ENCODE peak calls at places on chromosomes 12 and 14, in eight cellular contexts. One of them, this sample, is unnamed.

GRCh38 chr12:89856431-89856830 is 147.8 kb upstream of the ATP2B1 start:
- DNase-seq in HFF-Myc: peak
- DNase-seq in DND-41: no peak
- DNase-seq in GM12865: peak
- DNase-seq in right lobe of liver: no peak
- DNase-seq in keratinocyte: no peak
- DNase-seq in choroid plexus epithelial cell: peak
- DNase-seq in PC-9: no peak
- DNase-seq in this sample: no peak

GRCh38 chr12:66823857-66824570 is 145.1 kb upstream of the GRIP1 start:
- DNase-seq in HFF-Myc: no peak
- DNase-seq in DND-41: no peak
- DNase-seq in GM12865: no peak
- DNase-seq in right lobe of liver: no peak
- DNase-seq in keratinocyte: peak
- DNase-seq in choroid plexus epithelial cell: peak
- DNase-seq in PC-9: peak
- DNase-seq in this sample: peak

GRCh38 chr12:106290666-106291065 is 11.9 kb upstream of the TCP11L2 start:
- DNase-seq in HFF-Myc: no peak
- DNase-seq in DND-41: no peak
- DNase-seq in GM12865: no peak
- DNase-seq in right lobe of liver: no peak
- DNase-seq in keratinocyte: no peak
- DNase-seq in choroid plexus epithelial cell: no peak
- DNase-seq in PC-9: no peak
- DNase-seq in this sample: no peak

GRCh38 chr12:65279387-65280112 is 1.1 kb downstream of the MSRB3 start:
- DNase-seq in HFF-Myc: no peak
- DNase-seq in DND-41: no peak
- DNase-seq in GM12865: no peak
- DNase-seq in right lobe of liver: no peak
- DNase-seq in keratinocyte: no peak
- DNase-seq in choroid plexus epithelial cell: peak
- DNase-seq in PC-9: no peak
- DNase-seq in this sample: no peak

GRCh38 chr12:48813464-48814312 is 4.6 kb upstream of the CACNB3 start:
- DNase-seq in HFF-Myc: no peak
- DNase-seq in DND-41: no peak
- DNase-seq in GM12865: no peak
- DNase-seq in right lobe of liver: no peak
- DNase-seq in keratinocyte: no peak
- DNase-seq in choroid plexus epithelial cell: peak
- DNase-seq in PC-9: no peak
- DNase-seq in this sample: no peak

GRCh38 chr12:131716282-131716681 is 5.4 kb downstream of the SFSWAP start:
- DNase-seq in HFF-Myc: no peak
- DNase-seq in DND-41: no peak
- DNase-seq in GM12865: no peak
- DNase-seq in right lobe of liver: no peak
- DNase-seq in keratinocyte: no peak
- DNase-seq in choroid plexus epithelial cell: no peak
- DNase-seq in PC-9: no peak
- DNase-seq in this sample: no peak

GRCh38 chr12:89319111-89319510 is 33.2 kb downstream of the DUSP6 start:
- DNase-seq in HFF-Myc: no peak
- DNase-seq in DND-41: no peak
- DNase-seq in GM12865: no peak
- DNase-seq in right lobe of liver: no peak
- DNase-seq in keratinocyte: no peak
- DNase-seq in choroid plexus epithelial cell: peak
- DNase-seq in PC-9: no peak
- DNase-seq in this sample: no peak

GRCh38 chr14:45940318-45940717 is 687.3 kb upstream of the MIS18BP1 start:
- DNase-seq in HFF-Myc: no peak
- DNase-seq in DND-41: no peak
- DNase-seq in GM12865: no peak
- DNase-seq in right lobe of liver: no peak
- DNase-seq in keratinocyte: no peak
- DNase-seq in choroid plexus epithelial cell: no peak
- DNase-seq in PC-9: no peak
- DNase-seq in this sample: no peak

GRCh38 chr12:113392988-113393579 is 10.6 kb downstream of the SDS start:
- DNase-seq in HFF-Myc: no peak
- DNase-seq in DND-41: no peak
- DNase-seq in GM12865: peak
- DNase-seq in right lobe of liver: peak
- DNase-seq in keratinocyte: no peak
- DNase-seq in choroid plexus epithelial cell: peak
- DNase-seq in PC-9: no peak
- DNase-seq in this sample: no peak

GRCh38 chr12:46884362-46884761 is 58.6 kb upstream of the SLC38A4 start:
- DNase-seq in HFF-Myc: no peak
- DNase-seq in DND-41: no peak
- DNase-seq in GM12865: no peak
- DNase-seq in right lobe of liver: no peak
- DNase-seq in keratinocyte: no peak
- DNase-seq in choroid plexus epithelial cell: no peak
- DNase-seq in PC-9: no peak
- DNase-seq in this sample: no peak

GRCh38 chr12:76927170-76927784 is 48.5 kb upstream of the CSRP2 start:
- DNase-seq in HFF-Myc: no peak
- DNase-seq in DND-41: peak
- DNase-seq in GM12865: peak
- DNase-seq in right lobe of liver: no peak
- DNase-seq in keratinocyte: no peak
- DNase-seq in choroid plexus epithelial cell: peak
- DNase-seq in PC-9: no peak
- DNase-seq in this sample: no peak

GRCh38 chr12:64824500-64825142 is at the start of gene TBC1D30:
- DNase-seq in HFF-Myc: no peak
- DNase-seq in DND-41: no peak
- DNase-seq in GM12865: peak
- DNase-seq in right lobe of liver: no peak
- DNase-seq in keratinocyte: no peak
- DNase-seq in choroid plexus epithelial cell: peak
- DNase-seq in PC-9: no peak
- DNase-seq in this sample: no peak

GRCh38 chr12:9378430-9378835 is 170.2 kb upstream of the PZP start:
- DNase-seq in HFF-Myc: no peak
- DNase-seq in DND-41: no peak
- DNase-seq in GM12865: no peak
- DNase-seq in right lobe of liver: no peak
- DNase-seq in keratinocyte: no peak
- DNase-seq in choroid plexus epithelial cell: peak
- DNase-seq in PC-9: no peak
- DNase-seq in this sample: no peak

GRCh38 chr12:128914908-128915563 is 61.8 kb downstream of the GLT1D1 start:
- DNase-seq in HFF-Myc: no peak
- DNase-seq in DND-41: peak
- DNase-seq in GM12865: peak
- DNase-seq in right lobe of liver: no peak
- DNase-seq in keratinocyte: no peak
- DNase-seq in choroid plexus epithelial cell: no peak
- DNase-seq in PC-9: no peak
- DNase-seq in this sample: no peak

GRCh38 chr12:57095440-57095839 is 6.5 kb downstream of the NAB2 start:
- DNase-seq in HFF-Myc: no peak
- DNase-seq in DND-41: no peak
- DNase-seq in GM12865: no peak
- DNase-seq in right lobe of liver: no peak
- DNase-seq in keratinocyte: no peak
- DNase-seq in choroid plexus epithelial cell: no peak
- DNase-seq in PC-9: no peak
- DNase-seq in this sample: no peak

GRCh38 chr14:72792051-72792788 is 101.7 kb downstream of the DPF3 start:
- DNase-seq in HFF-Myc: no peak
- DNase-seq in DND-41: no peak
- DNase-seq in GM12865: no peak
- DNase-seq in right lobe of liver: no peak
- DNase-seq in keratinocyte: no peak
- DNase-seq in choroid plexus epithelial cell: peak
- DNase-seq in PC-9: no peak
- DNase-seq in this sample: no peak

GRCh38 chr12:17975239-17975638 is 114.8 kb downstream of the RERGL start:
- DNase-seq in HFF-Myc: no peak
- DNase-seq in DND-41: no peak
- DNase-seq in GM12865: no peak
- DNase-seq in right lobe of liver: no peak
- DNase-seq in keratinocyte: no peak
- DNase-seq in choroid plexus epithelial cell: no peak
- DNase-seq in PC-9: no peak
- DNase-seq in this sample: no peak

GRCh38 chr14:50920482-50921225 is 23.6 kb downstream of the PYGL start:
- DNase-seq in HFF-Myc: peak
- DNase-seq in DND-41: no peak
- DNase-seq in GM12865: no peak
- DNase-seq in right lobe of liver: no peak
- DNase-seq in keratinocyte: no peak
- DNase-seq in choroid plexus epithelial cell: peak
- DNase-seq in PC-9: no peak
- DNase-seq in this sample: peak

GRCh38 chr14:78974691-78975090 is 804.5 kb downstream of the NRXN3 start:
- DNase-seq in HFF-Myc: no peak
- DNase-seq in DND-41: no peak
- DNase-seq in GM12865: no peak
- DNase-seq in right lobe of liver: no peak
- DNase-seq in keratinocyte: no peak
- DNase-seq in choroid plexus epithelial cell: no peak
- DNase-seq in PC-9: peak
- DNase-seq in this sample: no peak

GRCh38 chr14:35384386-35385041 is 20.0 kb downstream of the NFKBIA start:
- DNase-seq in HFF-Myc: no peak
- DNase-seq in DND-41: no peak
- DNase-seq in GM12865: no peak
- DNase-seq in right lobe of liver: no peak
- DNase-seq in keratinocyte: no peak
- DNase-seq in choroid plexus epithelial cell: peak
- DNase-seq in PC-9: no peak
- DNase-seq in this sample: peak

GRCh38 chr12:68358532-68359485 is 26.6 kb upstream of the MDM1 start:
- DNase-seq in HFF-Myc: peak
- DNase-seq in DND-41: peak
- DNase-seq in GM12865: peak
- DNase-seq in right lobe of liver: no peak
- DNase-seq in keratinocyte: no peak
- DNase-seq in choroid plexus epithelial cell: peak
- DNase-seq in PC-9: peak
- DNase-seq in this sample: peak

GRCh38 chr14:55398679-55399078 is 13.0 kb downstream of the ATG14 start:
- DNase-seq in HFF-Myc: peak
- DNase-seq in DND-41: no peak
- DNase-seq in GM12865: no peak
- DNase-seq in right lobe of liver: no peak
- DNase-seq in keratinocyte: peak
- DNase-seq in choroid plexus epithelial cell: peak
- DNase-seq in PC-9: peak
- DNase-seq in this sample: peak

GRCh38 chr14:62436256-62436655 is 609.0 kb downstream of the KCNH5 start:
- DNase-seq in HFF-Myc: no peak
- DNase-seq in DND-41: no peak
- DNase-seq in GM12865: no peak
- DNase-seq in right lobe of liver: no peak
- DNase-seq in keratinocyte: no peak
- DNase-seq in choroid plexus epithelial cell: no peak
- DNase-seq in PC-9: no peak
- DNase-seq in this sample: no peak

DNA sequence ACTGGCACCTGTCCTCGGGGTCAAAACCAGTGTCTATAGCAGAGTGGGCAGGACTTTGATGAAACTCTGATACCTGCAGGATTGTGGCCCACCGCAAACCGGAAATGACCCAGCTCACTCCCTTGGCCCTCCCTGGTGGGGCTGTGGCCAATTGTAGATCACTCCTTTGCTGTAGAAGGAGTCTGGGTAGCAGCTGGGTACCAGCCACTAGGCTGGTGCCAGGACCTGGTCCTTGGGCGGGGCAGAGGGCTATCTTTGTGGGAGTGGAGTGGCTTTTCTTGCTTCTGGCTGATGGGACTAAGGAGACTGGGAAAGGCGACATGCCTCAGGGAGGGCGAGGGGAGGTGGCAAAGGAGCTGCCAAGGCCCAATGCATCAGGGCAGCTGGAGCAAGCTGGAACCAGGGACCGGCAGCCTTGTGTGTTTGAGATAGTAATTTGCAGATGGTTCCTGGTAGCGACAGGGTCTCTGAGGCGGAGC is 435 bp upstream of the TMEM63C start:
- DNase-seq in HFF-Myc: no peak
- DNase-seq in DND-41: no peak
- DNase-seq in GM12865: no peak
- DNase-seq in right lobe of liver: no peak
- DNase-seq in keratinocyte: no peak
- DNase-seq in choroid plexus epithelial cell: no peak
- DNase-seq in PC-9: no peak
- DNase-seq in this sample: no peak
- H3K4me3 ChIP-seq in HFF-Myc: no peak
- H3K4me3 ChIP-seq in DND-41: no peak
- H3K4me3 ChIP-seq in GM12865: no peak
- H3K4me3 ChIP-seq in right lobe of liver: no peak
- H3K4me3 ChIP-seq in keratinocyte: peak
- H3K4me3 ChIP-seq in choroid plexus epithelial cell: no peak
- H3K4me3 ChIP-seq in PC-9: peak
- H3K4me3 ChIP-seq in this sample: peak

DNA sequence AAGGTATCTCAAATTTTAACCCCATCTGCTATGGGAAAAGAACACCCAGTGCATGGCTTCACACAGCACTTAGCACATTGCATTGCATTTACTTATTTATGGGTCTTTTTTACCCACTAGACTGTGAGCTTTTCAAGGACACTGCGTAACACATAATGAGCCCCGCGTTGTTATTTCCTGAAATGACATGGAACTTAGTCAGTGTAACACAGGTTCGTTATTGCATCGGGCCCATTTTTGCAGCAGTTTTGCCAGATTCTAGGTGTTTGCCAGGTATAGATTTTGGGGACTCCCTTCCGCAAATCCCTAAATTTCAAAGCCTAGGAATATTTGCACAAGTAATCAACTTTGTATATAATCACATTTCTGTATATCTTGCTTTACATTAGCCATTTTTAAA is 425.4 kb upstream of the FBXO33 start:
- DNase-seq in HFF-Myc: no peak
- DNase-seq in DND-41: no peak
- DNase-seq in GM12865: no peak
- DNase-seq in right lobe of liver: no peak
- DNase-seq in keratinocyte: no peak
- DNase-seq in choroid plexus epithelial cell: no peak
- DNase-seq in PC-9: no peak
- DNase-seq in this sample: no peak
- H3K4me3 ChIP-seq in HFF-Myc: no peak
- H3K4me3 ChIP-seq in DND-41: no peak
- H3K4me3 ChIP-seq in GM12865: no peak
- H3K4me3 ChIP-seq in right lobe of liver: no peak
- H3K4me3 ChIP-seq in keratinocyte: no peak
- H3K4me3 ChIP-seq in choroid plexus epithelial cell: no peak
- H3K4me3 ChIP-seq in PC-9: no peak
- H3K4me3 ChIP-seq in this sample: no peak

GRCh38 chr12:24014853-24015590 is 65.6 kb upstream of the SOX5 start:
- DNase-seq in HFF-Myc: no peak
- DNase-seq in DND-41: no peak
- DNase-seq in GM12865: no peak
- DNase-seq in right lobe of liver: no peak
- DNase-seq in keratinocyte: no peak
- DNase-seq in choroid plexus epithelial cell: no peak
- DNase-seq in PC-9: no peak
- DNase-seq in this sample: no peak
- H3K4me3 ChIP-seq in HFF-Myc: no peak
- H3K4me3 ChIP-seq in DND-41: no peak
- H3K4me3 ChIP-seq in GM12865: no peak
- H3K4me3 ChIP-seq in right lobe of liver: no peak
- H3K4me3 ChIP-seq in keratinocyte: no peak
- H3K4me3 ChIP-seq in choroid plexus epithelial cell: no peak
- H3K4me3 ChIP-seq in PC-9: no peak
- H3K4me3 ChIP-seq in this sample: no peak

GRCh38 chr12:109878247-109878625 is 2.1 kb downstream of the GLTP start:
- DNase-seq in HFF-Myc: no peak
- DNase-seq in DND-41: no peak
- DNase-seq in GM12865: no peak
- DNase-seq in right lobe of liver: no peak
- DNase-seq in keratinocyte: no peak
- DNase-seq in choroid plexus epithelial cell: no peak
- DNase-seq in PC-9: no peak
- DNase-seq in this sample: no peak
- H3K4me3 ChIP-seq in HFF-Myc: no peak
- H3K4me3 ChIP-seq in DND-41: no peak
- H3K4me3 ChIP-seq in GM12865: no peak
- H3K4me3 ChIP-seq in right lobe of liver: no peak
- H3K4me3 ChIP-seq in keratinocyte: no peak
- H3K4me3 ChIP-seq in choroid plexus epithelial cell: no peak
- H3K4me3 ChIP-seq in PC-9: no peak
- H3K4me3 ChIP-seq in this sample: no peak

This sample was measured in epithelial cell of proximal tubule.